ENCODE peak calls at places on chromosome 16, in seven cellular contexts. One of them, this sample, is unnamed.

GRCh38 chr16:68756250-68757051 is 19.4 kb downstream of the CDH1 start:
- DNase-seq in heart left ventricle: no peak
- DNase-seq in H1: no peak
- DNase-seq in hepatocyte: peak; percentile 87
- DNase-seq in psoas muscle: no peak
- DNase-seq in A549: no peak
- DNase-seq in Peyer's patch: peak; percentile 78
- DNase-seq in this sample: peak; percentile 67

GRCh38 chr16:82108101-82108500 is 61.9 kb downstream of the MPHOSPH6 start:
- DNase-seq in hepatocyte: no peak
- DNase-seq in H1: no peak
- DNase-seq in Peyer's patch: no peak
- DNase-seq in A549: no peak
- DNase-seq in psoas muscle: no peak
- DNase-seq in heart left ventricle: no peak
- DNase-seq in this sample: no peak

GRCh38 chr16:9316615-9317014 is 225.2 kb downstream of the HAPSTR1 start:
- DNase-seq in psoas muscle: no peak
- DNase-seq in H1: no peak
- DNase-seq in Peyer's patch: no peak
- DNase-seq in heart left ventricle: no peak
- DNase-seq in A549: no peak
- DNase-seq in hepatocyte: peak; percentile 39
- DNase-seq in this sample: no peak

GRCh38 chr16:56090076-56090475 is 101.2 kb upstream of the GNAO1 start:
- DNase-seq in heart left ventricle: no peak
- DNase-seq in H1: no peak
- DNase-seq in hepatocyte: no peak
- DNase-seq in Peyer's patch: no peak
- DNase-seq in A549: no peak
- DNase-seq in psoas muscle: no peak
- DNase-seq in this sample: no peak

GRCh38 chr16:23742761-23743160 is 12.1 kb upstream of the CHP2 start:
- DNase-seq in heart left ventricle: no peak
- DNase-seq in H1: no peak
- DNase-seq in Peyer's patch: no peak
- DNase-seq in psoas muscle: no peak
- DNase-seq in hepatocyte: no peak
- DNase-seq in A549: no peak
- DNase-seq in this sample: no peak

GRCh38 chr16:64455275-64455674 is 666.6 kb downstream of the CDH11 start:
- DNase-seq in hepatocyte: no peak
- DNase-seq in Peyer's patch: no peak
- DNase-seq in heart left ventricle: no peak
- DNase-seq in A549: no peak
- DNase-seq in H1: no peak
- DNase-seq in psoas muscle: no peak
- DNase-seq in this sample: no peak

GRCh38 chr16:69709456-69710084 is 16.8 kb downstream of the NQO1 start:
- DNase-seq in A549: peak; percentile 58
- DNase-seq in psoas muscle: no peak
- DNase-seq in heart left ventricle: no peak
- DNase-seq in Peyer's patch: no peak
- DNase-seq in H1: peak; percentile 38
- DNase-seq in hepatocyte: peak; percentile 75
- DNase-seq in this sample: no peak

GRCh38 chr16:80559369-80559768 is 18.6 kb downstream of the DYNLRB2 start:
- DNase-seq in H1: no peak
- DNase-seq in heart left ventricle: no peak
- DNase-seq in psoas muscle: no peak
- DNase-seq in Peyer's patch: no peak
- DNase-seq in A549: no peak
- DNase-seq in hepatocyte: no peak
- DNase-seq in this sample: no peak

GRCh38 chr16:787261-787966 is 767 bp downstream of the RPUSD1 start:
- DNase-seq in heart left ventricle: no peak
- DNase-seq in A549: no peak
- DNase-seq in psoas muscle: no peak
- DNase-seq in H1: no peak
- DNase-seq in hepatocyte: peak; percentile 50
- DNase-seq in Peyer's patch: peak; percentile 59
- DNase-seq in this sample: no peak

GRCh38 chr16:57994778-57995177 is 5.7 kb downstream of the ZNF319 start:
- DNase-seq in Peyer's patch: no peak
- DNase-seq in H1: no peak
- DNase-seq in psoas muscle: peak; percentile 54
- DNase-seq in A549: no peak
- DNase-seq in hepatocyte: peak; percentile 62
- DNase-seq in heart left ventricle: peak; percentile 74
- DNase-seq in this sample: peak; percentile 80

GRCh38 chr16:4976611-4977145 is 18.5 kb downstream of the SEC14L5 start:
- DNase-seq in heart left ventricle: no peak
- DNase-seq in Peyer's patch: peak; percentile 45
- DNase-seq in hepatocyte: no peak
- DNase-seq in psoas muscle: peak; percentile 49
- DNase-seq in A549: no peak
- DNase-seq in H1: no peak
- DNase-seq in this sample: peak; percentile 17

GRCh38 chr16:21524068-21524751 is 75.2 kb upstream of the METTL9 start:
- DNase-seq in Peyer's patch: no peak
- DNase-seq in hepatocyte: no peak
- DNase-seq in H1: no peak
- DNase-seq in psoas muscle: no peak
- DNase-seq in A549: no peak
- DNase-seq in heart left ventricle: peak; percentile 58
- DNase-seq in this sample: peak; percentile 49

GRCh38 chr16:77841275-77841640 is 52.9 kb downstream of the VAT1L start:
- DNase-seq in heart left ventricle: no peak
- DNase-seq in H1: no peak
- DNase-seq in psoas muscle: no peak
- DNase-seq in Peyer's patch: no peak
- DNase-seq in A549: no peak
- DNase-seq in hepatocyte: peak; percentile 37
- DNase-seq in this sample: no peak

GRCh38 chr16:77842468-77842867 is 54.1 kb downstream of the VAT1L start:
- DNase-seq in Peyer's patch: no peak
- DNase-seq in psoas muscle: no peak
- DNase-seq in heart left ventricle: no peak
- DNase-seq in H1: no peak
- DNase-seq in hepatocyte: no peak
- DNase-seq in A549: no peak
- DNase-seq in this sample: no peak

GRCh38 chr16:77838597-77839255 is 50.4 kb downstream of the VAT1L start:
- DNase-seq in H1: no peak
- DNase-seq in hepatocyte: no peak
- DNase-seq in A549: no peak
- DNase-seq in heart left ventricle: no peak
- DNase-seq in psoas muscle: no peak
- DNase-seq in Peyer's patch: no peak
- DNase-seq in this sample: no peak

GRCh38 chr16:77840623-77841274 is 52.4 kb downstream of the VAT1L start:
- DNase-seq in A549: no peak
- DNase-seq in Peyer's patch: no peak
- DNase-seq in hepatocyte: no peak
- DNase-seq in H1: no peak
- DNase-seq in heart left ventricle: no peak
- DNase-seq in psoas muscle: no peak
- DNase-seq in this sample: no peak

GRCh38 chr16:77840093-77840492 is 51.7 kb downstream of the VAT1L start:
- DNase-seq in A549: no peak
- DNase-seq in hepatocyte: peak; percentile 13
- DNase-seq in psoas muscle: no peak
- DNase-seq in H1: no peak
- DNase-seq in heart left ventricle: no peak
- DNase-seq in Peyer's patch: no peak
- DNase-seq in this sample: no peak
- H3K27ac ChIP-seq in A549: no peak overlapping the region
- H3K27ac ChIP-seq in hepatocyte: peak overlapping the region; percentile 57
- H3K27ac ChIP-seq in psoas muscle: no peak overlapping the region
- H3K27ac ChIP-seq in H1: no peak overlapping the region
- H3K27ac ChIP-seq in heart left ventricle: no peak overlapping the region
- H3K27ac ChIP-seq in Peyer's patch: no peak overlapping the region
- H3K27ac ChIP-seq in this sample: no peak overlapping the region

GRCh38 chr16:31767267-31767666 is 106.3 kb upstream of the ZNF267 start:
- DNase-seq in heart left ventricle: no peak
- DNase-seq in hepatocyte: no peak
- DNase-seq in A549: no peak
- DNase-seq in psoas muscle: no peak
- DNase-seq in H1: no peak
- DNase-seq in Peyer's patch: no peak
- DNase-seq in this sample: no peak
- H3K9me3 ChIP-seq in heart left ventricle: no peaks in the 10 kb centered on the region
- H3K9me3 ChIP-seq in hepatocyte: peaks cover 29% of the 10 kb centered on the region
- H3K9me3 ChIP-seq in A549: peaks cover 68% of the 10 kb centered on the region
- H3K9me3 ChIP-seq in psoas muscle: peaks cover 86% of the 10 kb centered on the region
- H3K9me3 ChIP-seq in H1: peaks cover 63% of the 10 kb centered on the region
- H3K9me3 ChIP-seq in Peyer's patch: peaks cover 80% of the 10 kb centered on the region
- H3K9me3 ChIP-seq in this sample: peaks cover 1% of the 10 kb centered on the region

GRCh38 chr16:74461826-74462225 is 40.5 kb upstream of the CLEC18B start:
- DNase-seq in H1: no peak
- DNase-seq in heart left ventricle: no peak
- DNase-seq in A549: no peak
- DNase-seq in psoas muscle: no peak
- DNase-seq in hepatocyte: no peak
- DNase-seq in Peyer's patch: no peak
- DNase-seq in this sample: no peak
- H3K27ac ChIP-seq in H1: no peak overlapping the region
- H3K27ac ChIP-seq in heart left ventricle: no peak overlapping the region
- H3K27ac ChIP-seq in A549: no peak overlapping the region
- H3K27ac ChIP-seq in psoas muscle: no peak overlapping the region
- H3K27ac ChIP-seq in hepatocyte: no peak overlapping the region
- H3K27ac ChIP-seq in Peyer's patch: no peak overlapping the region
- H3K27ac ChIP-seq in this sample: no peak overlapping the region

GRCh38 chr16:54165174-54165911 is 121.2 kb downstream of the IRX3 start:
- DNase-seq in psoas muscle: no peak
- DNase-seq in H1: no peak
- DNase-seq in heart left ventricle: no peak
- DNase-seq in hepatocyte: no peak
- DNase-seq in Peyer's patch: no peak
- DNase-seq in A549: no peak
- DNase-seq in this sample: no peak

GRCh38 chr16:54160939-54161897 is 125.4 kb downstream of the IRX3 start:
- DNase-seq in hepatocyte: no peak
- DNase-seq in A549: no peak
- DNase-seq in H1: no peak
- DNase-seq in psoas muscle: no peak
- DNase-seq in heart left ventricle: no peak
- DNase-seq in Peyer's patch: no peak
- DNase-seq in this sample: no peak

GRCh38 chr16:54164789-54165173 is 121.8 kb downstream of the IRX3 start:
- DNase-seq in hepatocyte: no peak
- DNase-seq in psoas muscle: no peak
- DNase-seq in A549: no peak
- DNase-seq in Peyer's patch: no peak
- DNase-seq in heart left ventricle: no peak
- DNase-seq in H1: no peak
- DNase-seq in this sample: no peak

GRCh38 chr16:54165912-54166265 is 120.7 kb downstream of the IRX3 start:
- DNase-seq in H1: no peak
- DNase-seq in Peyer's patch: no peak
- DNase-seq in hepatocyte: no peak
- DNase-seq in heart left ventricle: no peak
- DNase-seq in A549: no peak
- DNase-seq in psoas muscle: no peak
- DNase-seq in this sample: no peak

GRCh38 chr16:54163197-54163843 is 123.3 kb downstream of the IRX3 start:
- DNase-seq in H1: no peak
- DNase-seq in Peyer's patch: no peak
- DNase-seq in heart left ventricle: no peak
- DNase-seq in A549: no peak
- DNase-seq in psoas muscle: no peak
- DNase-seq in hepatocyte: no peak
- DNase-seq in this sample: no peak
- H3K9me3 ChIP-seq in H1: no peaks in the 10 kb centered on the region
- H3K9me3 ChIP-seq in Peyer's patch: no peaks in the 10 kb centered on the region
- H3K9me3 ChIP-seq in heart left ventricle: no peaks in the 10 kb centered on the region
- H3K9me3 ChIP-seq in A549: no peaks in the 10 kb centered on the region
- H3K9me3 ChIP-seq in psoas muscle: no peaks in the 10 kb centered on the region
- H3K9me3 ChIP-seq in hepatocyte: no peaks in the 10 kb centered on the region
- H3K9me3 ChIP-seq in this sample: no peaks in the 10 kb centered on the region

DNA sequence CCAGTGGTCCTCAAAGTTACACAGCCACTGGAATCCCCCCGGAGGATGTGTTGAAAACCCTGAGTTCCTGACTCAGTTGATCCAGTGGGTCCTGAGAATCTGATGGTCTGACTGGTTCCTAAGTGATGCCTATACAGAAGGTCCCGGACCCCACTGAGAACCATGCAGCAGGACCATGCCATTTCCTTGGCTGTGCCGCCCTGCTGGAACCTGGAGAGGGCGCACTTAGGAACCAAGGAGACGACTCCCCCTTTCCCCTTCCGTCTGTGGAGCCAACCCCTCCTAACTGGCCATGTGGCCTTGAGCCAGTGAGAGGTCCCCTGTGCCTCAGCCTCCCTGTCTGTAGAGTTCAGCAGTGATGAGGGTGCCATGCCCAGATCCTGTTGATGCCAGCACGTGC is 22.0 kb downstream of the C16orf74 start:
- DNase-seq in psoas muscle: no peak
- DNase-seq in H1: peak; percentile 79
- DNase-seq in heart left ventricle: no peak
- DNase-seq in A549: no peak
- DNase-seq in Peyer's patch: no peak
- DNase-seq in hepatocyte: no peak
- DNase-seq in this sample: no peak
- H3K27ac ChIP-seq in psoas muscle: no peak overlapping the region
- H3K27ac ChIP-seq in H1: no peak overlapping the region
- H3K27ac ChIP-seq in heart left ventricle: no peak overlapping the region
- H3K27ac ChIP-seq in A549: no peak overlapping the region
- H3K27ac ChIP-seq in Peyer's patch: no peak overlapping the region
- H3K27ac ChIP-seq in hepatocyte: no peak overlapping the region
- H3K27ac ChIP-seq in this sample: no peak overlapping the region

GRCh38 chr16:3408561-3409197 is 7.7 kb downstream of the ZNF174 start:
- DNase-seq in H1: no peak
- DNase-seq in psoas muscle: no peak
- DNase-seq in heart left ventricle: no peak
- DNase-seq in hepatocyte: no peak
- DNase-seq in Peyer's patch: no peak
- DNase-seq in A549: no peak
- DNase-seq in this sample: no peak
- H3K9me3 ChIP-seq in H1: peaks cover 79% of the 10 kb centered on the region
- H3K9me3 ChIP-seq in psoas muscle: peaks cover 79% of the 10 kb centered on the region
- H3K9me3 ChIP-seq in heart left ventricle: peaks cover 15% of the 10 kb centered on the region
- H3K9me3 ChIP-seq in hepatocyte: peaks cover 60% of the 10 kb centered on the region
- H3K9me3 ChIP-seq in Peyer's patch: peaks cover 77% of the 10 kb centered on the region
- H3K9me3 ChIP-seq in A549: peaks cover 99% of the 10 kb centered on the region
- H3K9me3 ChIP-seq in this sample: peaks cover 98% of the 10 kb centered on the region

This sample was measured in left lung.